ENCODE peak calls at places on chromosomes 7 and 10, in four cellular contexts. E, X, U and L are unnamed samples.

GRCh38 chr7:34165466-34165865 is 260.1 kb downstream of the BMPER start:
- DNase-seq in E (no peak), X (no peak), U (no peak), L (no peak)

GRCh38 chr10:114526112-114526496 is 121.8 kb upstream of the AFAP1L2 start:
- DNase-seq in E (no peak), X (no peak), U (no peak), L (peak)

GRCh38 chr7:25886387-25887240 is 265.4 kb upstream of the NFE2L3 start:
- DNase-seq in E (peak), X (no peak), U (no peak), L (no peak)

GRCh38 chr7:110386006-110386405 is 704.9 kb upstream of the LRRN3 start:
- DNase-seq in E (no peak), X (no peak), U (no peak), L (no peak)

GRCh38 chr10:101759354-101760247 is 16.3 kb downstream of the FGF8 start:
- DNase-seq in E (no peak), X (no peak), U (no peak), L (no peak)

GRCh38 chr10:29482591-29483421 is 152.0 kb downstream of the SVIL start:
- DNase-seq in E (no peak), X (peak), U (no peak), L (no peak)

GRCh38 chr7:84264341-84264740 is 69.8 kb upstream of the SEMA3A start:
- DNase-seq in E (no peak), X (no peak), U (no peak), L (no peak)

GRCh38 chr10:80580811-80581468 is 43.2 kb downstream of the SH2D4B start:
- DNase-seq in E (peak), X (no peak), U (no peak), L (no peak)

GRCh38 chr7:77416621-77417371 is 647 bp upstream of the GSAP start:
- DNase-seq in E (no peak), X (no peak), U (no peak), L (no peak)

GRCh38 chr7:74030861-74031260 is 2.9 kb downstream of the ELN start:
- DNase-seq in E (no peak), X (no peak), U (no peak), L (no peak)

GRCh38 chr10:124523301-124523871 is 61.8 kb downstream of the LHPP start:
- DNase-seq in E (no peak), X (no peak), U (no peak), L (no peak)

GRCh38 chr10:91006752-91007346 is 86.0 kb upstream of the ANKRD1 start:
- DNase-seq in E (no peak), X (no peak), U (peak), L (peak)

GRCh38 chr10:75865413-75865812 is 434.0 kb downstream of the LRMDA start:
- DNase-seq in E (no peak), X (no peak), U (no peak), L (no peak)

GRCh38 chr7:121741896-121742295 is 131.1 kb upstream of the PTPRZ1 start:
- DNase-seq in E (no peak), X (no peak), U (no peak), L (no peak)

GRCh38 chr10:67173787-67174186 is 248.0 kb downstream of the LRRTM3 start:
- DNase-seq in E (no peak), X (no peak), U (no peak), L (no peak)

GRCh38 chr7:137096607-137097006 is 228.2 kb downstream of the CHRM2 start:
- DNase-seq in E (no peak), X (no peak), U (no peak), L (no peak)

GRCh38 chr10:70920519-70920918 is 32.2 kb upstream of the PCBD1 start:
- DNase-seq in E (no peak), X (no peak), U (no peak), L (no peak)

GRCh38 chr10:38102889-38103288 is 8.8 kb downstream of the ZNF37A start:
- DNase-seq in E (no peak), X (no peak), U (no peak), L (no peak)

GRCh38 chr10:35005868-35006267 is 84.3 kb downstream of the CUL2 start:
- DNase-seq in E (no peak), X (no peak), U (no peak), L (no peak)

GRCh38 chr7:610531-611280 is 91.1 kb upstream of the PDGFA start:
- DNase-seq in E (peak), X (peak), U (no peak), L (no peak)

GRCh38 chr10:125101049-125101448 is 59.3 kb downstream of the CTBP2 start:
- DNase-seq in E (no peak), X (no peak), U (no peak), L (no peak)

GRCh38 chr10:45505336-45505735 is 131.3 kb downstream of the ALOX5 start:
- DNase-seq in E (no peak), X (no peak), U (no peak), L (no peak)

GRCh38 chr10:113945075-113945686 is 90.7 kb downstream of the NHLRC2 start:
- DNase-seq in E (no peak), X (no peak), U (no peak), L (no peak)

GRCh38 chr10:79047875-79048638 is 20.7 kb upstream of the ZMIZ1 start:
- DNase-seq in E (no peak), X (no peak), U (no peak), L (no peak)

GRCh38 chr10:60314306-60314940 is 75.3 kb downstream of the ANK3 start:
- DNase-seq in E (no peak), X (no peak), U (no peak), L (no peak)

GRCh38 chr7:37666026-37666780 is 17.4 kb upstream of the GPR141 start:
- DNase-seq in E (no peak), X (no peak), U (no peak), L (no peak)

GRCh38 chr10:79386637-79387465 is 39.6 kb downstream of the PPIF start:
- DNase-seq in E (no peak), X (peak), U (no peak), L (no peak)

GRCh38 chr10:130378556-130379400 is 242.6 kb downstream of the GLRX3 start:
- DNase-seq in E (no peak), X (no peak), U (no peak), L (no peak)
- TF ChIP-seq CTCF in E (no peak), X (no peak), U (no peak), L (no peak)

GRCh38 chr10:126500866-126501265 is 112.6 kb upstream of the ADAM12 start:
- DNase-seq in E (no peak), X (no peak), U (no peak), L (no peak)
- TF ChIP-seq CTCF in E (no peak), X (no peak), U (no peak), L (no peak)

DNA sequence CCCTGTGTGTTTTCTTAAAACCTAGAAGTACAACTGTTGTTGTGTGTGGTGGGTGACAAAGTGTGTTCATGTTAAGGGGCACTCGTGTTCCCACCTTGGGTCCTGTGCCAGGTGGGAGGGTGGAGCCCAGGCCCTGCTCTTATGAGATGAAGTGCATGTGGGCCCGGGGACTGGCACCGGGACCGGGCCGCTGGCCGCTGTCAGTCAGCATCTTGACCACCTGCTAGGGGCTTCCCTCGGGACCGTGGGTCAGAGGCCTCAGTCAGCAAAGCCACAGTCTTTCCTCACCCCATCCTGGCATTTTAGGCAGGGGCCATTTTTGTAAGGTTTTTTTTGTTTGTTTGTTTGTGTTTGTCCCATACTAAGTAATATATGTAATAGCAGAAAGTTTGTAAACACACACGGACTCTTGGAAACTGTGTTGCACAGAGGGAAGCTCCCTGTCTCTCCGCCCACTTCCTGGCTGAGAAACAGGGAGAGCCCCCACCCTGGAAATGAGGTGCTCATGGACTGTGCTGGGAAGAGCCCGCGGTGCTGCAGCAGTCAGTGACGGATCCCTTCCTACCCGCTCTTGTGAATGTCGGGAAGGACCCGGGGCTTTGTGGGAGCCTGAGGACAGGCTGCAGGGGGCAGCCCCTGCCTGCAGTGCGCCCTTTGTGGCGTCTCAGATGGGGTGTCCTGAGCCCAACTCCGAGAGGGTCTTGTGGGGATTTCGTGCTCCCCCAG is 13.4 kb downstream of the AGAP3 start:
- DNase-seq in E (no peak), X (no peak), U (no peak), L (no peak)
- TF ChIP-seq CTCF in E (no peak), X (no peak), U (no peak), L (no peak)

GRCh38 chr10:8874972-8875371 is 820.5 kb downstream of the GATA3 start:
- DNase-seq in E (no peak), X (no peak), U (no peak), L (no peak)

GRCh38 chr10:8876171-8876570 is 821.7 kb downstream of the GATA3 start:
- DNase-seq in E (no peak), X (no peak), U (no peak), L (no peak)

GRCh38 chr10:8874268-8874667 is 819.8 kb downstream of the GATA3 start:
- DNase-seq in E (no peak), X (no peak), U (no peak), L (no peak)

GRCh38 chr10:8873310-8873709 is 818.8 kb downstream of the GATA3 start:
- DNase-seq in E (no peak), X (no peak), U (no peak), L (no peak)
- TF ChIP-seq CTCF in E (no peak), X (no peak), U (no peak), L (no peak)

GRCh38 chr7:35436452-35436851 is 182.6 kb upstream of the TBX20 start:
- DNase-seq in E (no peak), X (no peak), U (no peak), L (no peak)

GRCh38 chr7:35424869-35425495 is 171.1 kb upstream of the TBX20 start:
- DNase-seq in E (peak), X (peak), U (no peak), L (peak)

DNA sequence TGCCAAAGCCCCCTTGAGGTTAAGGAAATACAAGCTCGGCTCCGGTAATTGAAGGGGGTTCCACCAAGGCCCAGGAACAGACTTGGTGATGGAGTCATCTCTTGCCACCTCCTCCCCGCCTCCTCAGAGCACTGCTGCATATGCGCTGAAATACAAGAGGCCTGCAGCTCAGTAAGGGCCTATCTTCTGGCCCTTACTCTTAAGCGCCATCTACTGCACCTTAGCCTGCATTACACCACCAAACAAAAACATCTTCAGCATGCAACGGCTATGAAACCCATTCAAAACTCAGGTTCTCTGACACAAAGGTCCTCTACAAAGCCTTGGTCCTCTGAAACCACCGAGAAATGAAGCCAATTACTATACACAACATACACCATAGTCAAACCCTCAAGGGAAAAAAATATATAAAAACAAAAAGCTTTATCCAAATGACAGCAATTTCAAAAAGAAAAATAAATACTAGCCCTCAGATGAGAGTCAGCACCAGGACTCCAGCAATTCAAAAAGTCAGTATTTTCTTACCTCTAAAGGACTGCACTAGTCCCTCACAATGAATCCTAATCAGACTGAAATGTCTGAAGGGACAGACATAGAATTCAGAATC is 176.8 kb upstream of the TBX20 start:
- DNase-seq in E (no peak), X (no peak), U (no peak), L (no peak)
- TF ChIP-seq CTCF in E (peak), X (no peak), U (peak), L (peak)

DNA sequence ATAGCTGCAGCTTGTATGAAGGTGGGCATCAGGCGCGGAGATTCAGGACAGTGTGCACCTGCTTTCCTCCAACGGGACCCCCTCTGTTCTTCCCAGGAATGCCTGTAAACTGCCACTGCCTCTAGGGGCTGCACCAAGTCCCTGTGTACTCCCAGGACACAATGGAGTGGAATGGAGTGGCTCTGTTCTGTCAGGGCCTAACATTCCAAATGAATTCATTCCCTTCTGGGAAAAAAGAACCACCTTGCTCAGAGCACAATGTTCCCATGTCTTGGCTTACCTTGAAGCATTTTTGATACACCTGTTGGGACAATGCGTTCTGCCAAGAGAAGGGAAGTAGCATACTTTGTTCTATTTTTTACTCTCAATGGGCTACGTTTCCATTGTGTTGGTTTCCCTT is 339.4 kb downstream of the FRMD4A start:
- DNase-seq in E (no peak), X (no peak), U (no peak), L (no peak)
- TF ChIP-seq CTCF in E (no peak), X (no peak), U (no peak), L (no peak)